ENCODE peak calls at places on chromosome 5, in eight cellular contexts. One of them, this sample, is unnamed.

GRCh38 chr5:54247226-54247625 is 63.1 kb downstream of the ARL15 start:
- DNase-seq in effector memory CD8-positive, alpha-beta T cell: no peak
- DNase-seq in HCEC 1CT: no peak
- DNase-seq in T-helper 2 cell treated with Interferon-gamma antibody and Interleukin-4, amounts not matched to agents 5 μg/mL and 100 μg/mL, for 36 hours: no peak
- DNase-seq in Calu3: no peak
- DNase-seq in activated CD8-positive, alpha-beta memory T cell treated with anti-CD3 and anti-CD28 coated beads, Interleukin-2, amount 10 ng/mL, durations not matched to agents 7 days and 5 days: no peak
- DNase-seq in NCI-H1694: no peak
- DNase-seq in NCI-H1417: no peak
- DNase-seq in this sample: no peak

GRCh38 chr5:132561601-132562000 is 4.8 kb downstream of the RAD50 start:
- DNase-seq in T-helper 2 cell treated with Interferon-gamma antibody and Interleukin-4, amounts not matched to agents 5 μg/mL and 100 μg/mL, for 36 hours: no peak
- DNase-seq in effector memory CD8-positive, alpha-beta T cell: no peak
- DNase-seq in NCI-H1694: no peak
- DNase-seq in HCEC 1CT: no peak
- DNase-seq in activated CD8-positive, alpha-beta memory T cell treated with anti-CD3 and anti-CD28 coated beads, Interleukin-2, amount 10 ng/mL, durations not matched to agents 7 days and 5 days: peak
- DNase-seq in Calu3: no peak
- DNase-seq in NCI-H1417: no peak
- DNase-seq in this sample: no peak

GRCh38 chr5:147093138-147093537 is 141.7 kb upstream of the STK32A start:
- DNase-seq in NCI-H1417: no peak
- DNase-seq in HCEC 1CT: no peak
- DNase-seq in Calu3: no peak
- DNase-seq in NCI-H1694: no peak
- DNase-seq in activated CD8-positive, alpha-beta memory T cell treated with anti-CD3 and anti-CD28 coated beads, Interleukin-2, amount 10 ng/mL, durations not matched to agents 7 days and 5 days: no peak
- DNase-seq in effector memory CD8-positive, alpha-beta T cell: no peak
- DNase-seq in T-helper 2 cell treated with Interferon-gamma antibody and Interleukin-4, amounts not matched to agents 5 μg/mL and 100 μg/mL, for 36 hours: no peak
- DNase-seq in this sample: no peak

GRCh38 chr5:25862276-25862675 is 1176.1 kb downstream of the CDH9 start:
- DNase-seq in activated CD8-positive, alpha-beta memory T cell treated with anti-CD3 and anti-CD28 coated beads, Interleukin-2, amount 10 ng/mL, durations not matched to agents 7 days and 5 days: no peak
- DNase-seq in NCI-H1694: no peak
- DNase-seq in HCEC 1CT: no peak
- DNase-seq in effector memory CD8-positive, alpha-beta T cell: no peak
- DNase-seq in NCI-H1417: peak
- DNase-seq in Calu3: no peak
- DNase-seq in T-helper 2 cell treated with Interferon-gamma antibody and Interleukin-4, amounts not matched to agents 5 μg/mL and 100 μg/mL, for 36 hours: no peak
- DNase-seq in this sample: no peak

GRCh38 chr5:112586596-112587062 is 151.1 kb upstream of the APC start:
- DNase-seq in NCI-H1694: no peak
- DNase-seq in activated CD8-positive, alpha-beta memory T cell treated with anti-CD3 and anti-CD28 coated beads, Interleukin-2, amount 10 ng/mL, durations not matched to agents 7 days and 5 days: no peak
- DNase-seq in Calu3: no peak
- DNase-seq in T-helper 2 cell treated with Interferon-gamma antibody and Interleukin-4, amounts not matched to agents 5 μg/mL and 100 μg/mL, for 36 hours: no peak
- DNase-seq in NCI-H1417: no peak
- DNase-seq in effector memory CD8-positive, alpha-beta T cell: no peak
- DNase-seq in HCEC 1CT: no peak
- DNase-seq in this sample: no peak

GRCh38 chr5:154162475-154163217 is 27.9 kb upstream of the GALNT10 start:
- DNase-seq in NCI-H1417: no peak
- DNase-seq in activated CD8-positive, alpha-beta memory T cell treated with anti-CD3 and anti-CD28 coated beads, Interleukin-2, amount 10 ng/mL, durations not matched to agents 7 days and 5 days: no peak
- DNase-seq in NCI-H1694: peak
- DNase-seq in effector memory CD8-positive, alpha-beta T cell: no peak
- DNase-seq in Calu3: no peak
- DNase-seq in T-helper 2 cell treated with Interferon-gamma antibody and Interleukin-4, amounts not matched to agents 5 μg/mL and 100 μg/mL, for 36 hours: no peak
- DNase-seq in HCEC 1CT: no peak
- DNase-seq in this sample: no peak

GRCh38 chr5:122362361-122362760 is 50.3 kb downstream of the SNCAIP start:
- DNase-seq in HCEC 1CT: no peak
- DNase-seq in activated CD8-positive, alpha-beta memory T cell treated with anti-CD3 and anti-CD28 coated beads, Interleukin-2, amount 10 ng/mL, durations not matched to agents 7 days and 5 days: no peak
- DNase-seq in effector memory CD8-positive, alpha-beta T cell: no peak
- DNase-seq in NCI-H1694: no peak
- DNase-seq in NCI-H1417: no peak
- DNase-seq in T-helper 2 cell treated with Interferon-gamma antibody and Interleukin-4, amounts not matched to agents 5 μg/mL and 100 μg/mL, for 36 hours: no peak
- DNase-seq in Calu3: no peak
- DNase-seq in this sample: no peak

GRCh38 chr5:97838214-97838613 is 655.2 kb upstream of the RIOK2 start:
- DNase-seq in HCEC 1CT: peak
- DNase-seq in NCI-H1417: no peak
- DNase-seq in activated CD8-positive, alpha-beta memory T cell treated with anti-CD3 and anti-CD28 coated beads, Interleukin-2, amount 10 ng/mL, durations not matched to agents 7 days and 5 days: no peak
- DNase-seq in Calu3: no peak
- DNase-seq in T-helper 2 cell treated with Interferon-gamma antibody and Interleukin-4, amounts not matched to agents 5 μg/mL and 100 μg/mL, for 36 hours: no peak
- DNase-seq in effector memory CD8-positive, alpha-beta T cell: no peak
- DNase-seq in NCI-H1694: no peak
- DNase-seq in this sample: no peak

GRCh38 chr5:31470608-31471007 is 61.3 kb downstream of the DROSHA start:
- DNase-seq in activated CD8-positive, alpha-beta memory T cell treated with anti-CD3 and anti-CD28 coated beads, Interleukin-2, amount 10 ng/mL, durations not matched to agents 7 days and 5 days: no peak
- DNase-seq in Calu3: no peak
- DNase-seq in NCI-H1694: peak
- DNase-seq in effector memory CD8-positive, alpha-beta T cell: no peak
- DNase-seq in NCI-H1417: no peak
- DNase-seq in T-helper 2 cell treated with Interferon-gamma antibody and Interleukin-4, amounts not matched to agents 5 μg/mL and 100 μg/mL, for 36 hours: no peak
- DNase-seq in HCEC 1CT: peak
- DNase-seq in this sample: no peak